ENCODE peak calls at places on chromosomes 3 and 15, in eight cellular contexts. Z, E, L, H, K, O, C and J are unnamed samples.

GRCh38 chr3:170531054-170531453 is 54.8 kb downstream of the SLC7A14 start:
- DNase-seq in Z (no peak), E (no peak), L (no peak), H (no peak), K (no peak), O (no peak), C (no peak), J (no peak)

GRCh38 chr15:22227411-22227810 is 147.1 kb downstream of the OR4M2 start:
- DNase-seq in Z (no peak), E (no peak), L (no peak), H (no peak), K (no peak), O (no peak), C (no peak), J (no peak)

GRCh38 chr3:146682176-146682575 is 77.0 kb upstream of the PLSCR5 start:
- DNase-seq in Z (no peak), E (no peak), L (no peak), H (no peak), K (no peak), O (no peak), C (no peak), J (no peak)

GRCh38 chr3:3648961-3649360 is 150.3 kb upstream of the LRRN1 start:
- DNase-seq in Z (no peak), E (no peak), L (no peak), H (no peak), K (no peak), O (no peak), C (no peak), J (no peak)

GRCh38 chr3:195865752-195866151 is 42.6 kb downstream of the TNK2 start:
- DNase-seq in Z (no peak), E (no peak), L (no peak), H (no peak), K (no peak), O (no peak), C (no peak), J (no peak)

GRCh38 chr3:114624676-114625181 is 330.9 kb downstream of the TIGIT start:
- DNase-seq in Z (peak; percentile 97), E (peak; percentile 87), L (no peak), H (peak; percentile 99), K (peak; percentile 6), O (peak; percentile 89), C (peak; percentile 52), J (no peak)

GRCh38 chr15:52351206-52351907 is 55.8 kb upstream of the MYO5C start:
- DNase-seq in Z (no peak), E (no peak), L (no peak), H (no peak), K (no peak), O (no peak), C (no peak), J (no peak)

GRCh38 chr15:74664028-74664616 is 31.7 kb downstream of the EDC3 start:
- DNase-seq in Z (peak; percentile 14), E (no peak), L (no peak), H (peak; percentile 37), K (no peak), O (peak; percentile 28), C (peak; percentile 57), J (no peak)

GRCh38 chr3:13574798-13575451 is 26.0 kb downstream of the FBLN2 start:
- DNase-seq in Z (peak; percentile 64), E (no peak), L (no peak), H (peak; percentile 63), K (no peak), O (no peak), C (no peak), J (no peak)

GRCh38 chr3:23459437-23459836 is 256.3 kb downstream of the UBE2E2 start:
- DNase-seq in Z (no peak), E (no peak), L (no peak), H (no peak), K (no peak), O (no peak), C (no peak), J (no peak)

GRCh38 chr3:3119393-3119851 is 7.3 kb upstream of the TRNT1 start:
- DNase-seq in Z (no peak), E (no peak), L (no peak), H (no peak), K (no peak), O (no peak), C (no peak), J (no peak)

GRCh38 chr15:64693134-64693533 is 82.3 kb downstream of the RBPMS2 start:
- DNase-seq in Z (peak; percentile 47), E (peak; percentile 85), L (no peak), H (peak; percentile 91), K (no peak), O (no peak), C (no peak), J (no peak)

GRCh38 chr3:16896094-16896627 is 11.4 kb downstream of the PLCL2 start:
- DNase-seq in Z (no peak), E (no peak), L (no peak), H (no peak), K (no peak), O (no peak), C (no peak), J (no peak)

GRCh38 chr3:179071161-179071568 is 444 bp downstream of the ZMAT3 start:
- DNase-seq in Z (peak; percentile 67), E (no peak), L (peak; percentile 24), H (peak; percentile 62), K (no peak), O (peak; percentile 77), C (no peak), J (peak; percentile 61)

GRCh38 chr15:88331291-88331690 is 74.8 kb upstream of the NTRK3 start:
- DNase-seq in Z (peak; percentile 36), E (no peak), L (no peak), H (no peak), K (peak; percentile 81), O (no peak), C (peak; percentile 29), J (no peak)